ENCODE peak calls at places on chromosomes 12 and 14, in four cellular contexts. E, J, L and V are unnamed samples.

GRCh38 chr12:94699796-94700195 is 49.4 kb upstream of the TMCC3 start:
- DNase-seq in L (no peak), J (no peak), E (no peak), V (no peak)

GRCh38 chr14:31261859-31262739 is 54.5 kb upstream of the HECTD1 start:
- DNase-seq in E (peak; percentile 47), L (peak; percentile 49), J (peak; percentile 48), V (peak; percentile 82)

GRCh38 chr12:132824053-132824452 is 4.6 kb downstream of the GOLGA3 start:
- DNase-seq in L (peak; percentile 47), J (no peak), E (no peak), V (no peak)

GRCh38 chr12:48110691-48111315 is 4.9 kb upstream of the SENP1 start:
- DNase-seq in J (no peak), L (peak; percentile 22), E (peak; percentile 8), V (no peak)

GRCh38 chr14:99643343-99643742 is 1.6 kb upstream of the HHIPL1 start:
- DNase-seq in J (no peak), L (no peak), E (no peak), V (no peak)

GRCh38 chr12:52950553-52950952 is 1.6 kb downstream of the KRT18 start:
- DNase-seq in J (no peak), L (no peak), E (no peak), V (no peak)

GRCh38 chr12:112555621-112556233 is 137.0 kb downstream of the PTPN11 start:
- DNase-seq in E (no peak), L (peak; percentile 10), J (no peak), V (no peak)

GRCh38 chr12:50006754-50007442 is 18.4 kb downstream of the RACGAP1 start:
- DNase-seq in E (peak; percentile 63), J (peak; percentile 28), L (peak; percentile 78), V (no peak)

GRCh38 chr14:69043598-69044267 is 64.6 kb upstream of the ACTN1 start:
- DNase-seq in J (no peak), E (peak; percentile 80), L (peak; percentile 83), V (no peak)

GRCh38 chr12:39240573-39240972 is 202.3 kb downstream of the KIF21A start:
- DNase-seq in E (no peak), L (no peak), J (no peak), V (no peak)

GRCh38 chr14:73870525-73871235 is 16.0 kb upstream of the ZNF410 start:
- DNase-seq in J (no peak), E (no peak), L (no peak), V (no peak)

GRCh38 chr12:90287585-90287984 is 578.9 kb upstream of the ATP2B1 start:
- DNase-seq in L (peak; percentile 25), E (no peak), J (no peak), V (no peak)

GRCh38 chr12:17278946-17279345 is 673.0 kb upstream of the LMO3 start:
- DNase-seq in L (peak; percentile 39), J (no peak), E (no peak), V (peak; percentile 6)

GRCh38 chr12:95621725-95622124 is 70.4 kb upstream of the USP44 start:
- DNase-seq in J (no peak), L (no peak), E (no peak), V (no peak)

GRCh38 chr14:98959958-98960616 is 311.9 kb downstream of the BCL11B start:
- DNase-seq in J (no peak), E (no peak), L (no peak), V (no peak)

GRCh38 chr14:69543341-69544249 is 31.1 kb downstream of the CCDC177 start:
- DNase-seq in L (peak; percentile 98), J (no peak), E (peak; percentile 90), V (no peak)

GRCh38 chr14:94029250-94029649 is 3.1 kb downstream of the OTUB2 start:
- DNase-seq in L (no peak), J (no peak), E (no peak), V (no peak)